ENCODE peak calls at places on chromosomes 2 and 18, in nine cellular contexts. B, C, V, R, Q, J, Y, E and L are unnamed samples.

GRCh38 chr2:48287971-48288370 is 242.0 kb upstream of the STON1 start:
- DNase-seq in B (no peak), C (no peak), V (no peak), R (no peak), Q (no peak), J (no peak), Y (no peak), E (no peak), L (no peak)

GRCh38 chr2:235026137-235026536 is 74.3 kb downstream of the SH3BP4 start:
- DNase-seq in B (no peak), C (no peak), V (no peak), R (peak; percentile 92), Q (no peak), J (no peak), Y (no peak), E (no peak), L (no peak)

GRCh38 chr2:66170681-66171234 is 264.2 kb upstream of the MEIS1 start:
- DNase-seq in B (no peak), C (no peak), V (no peak), R (no peak), Q (no peak), J (no peak), Y (no peak), E (no peak), L (no peak)

GRCh38 chr2:170077830-170078569 is 99.9 kb upstream of the MYO3B start:
- DNase-seq in B (no peak), C (no peak), V (no peak), R (no peak), Q (no peak), J (no peak), Y (no peak), E (no peak), L (no peak)

GRCh38 chr2:180110469-180110868 is 103.4 kb upstream of the CWC22 start:
- DNase-seq in B (no peak), C (no peak), V (no peak), R (no peak), Q (no peak), J (no peak), Y (no peak), E (no peak), L (no peak)

GRCh38 chr2:193584522-193584938 is 1389.8 kb upstream of the TMEFF2 start:
- DNase-seq in B (no peak), C (no peak), V (no peak), R (no peak), Q (no peak), J (no peak), Y (no peak), E (no peak), L (no peak)

GRCh38 chr2:238092486-238093035 is 7.6 kb upstream of the ESPNL start:
- DNase-seq in B (no peak), C (no peak), V (no peak), R (no peak), Q (no peak), J (no peak), Y (no peak), E (no peak), L (no peak)

GRCh38 chr2:14909795-14910194 is 277.3 kb downstream of the LRATD1 start:
- DNase-seq in B (no peak), C (no peak), V (peak; percentile 54), R (no peak), Q (no peak), J (no peak), Y (no peak), E (no peak), L (no peak)

GRCh38 chr2:141348481-141348880 is 782.3 kb downstream of the LRP1B start:
- DNase-seq in B (no peak), C (no peak), V (no peak), R (peak; percentile 5), Q (no peak), J (no peak), Y (no peak), E (no peak), L (no peak)

GRCh38 chr2:173354073-173354600 is 535 bp upstream of the CDCA7 start:
- DNase-seq in B (no peak), C (no peak), V (no peak), R (peak; percentile 11), Q (no peak), J (no peak), Y (no peak), E (no peak), L (no peak)

GRCh38 chr18:10270160-10270571 is 184.3 kb upstream of the APCDD1 start:
- DNase-seq in B (no peak), C (no peak), V (peak; percentile 12), R (no peak), Q (no peak), J (no peak), Y (no peak), E (no peak), L (no peak)

GRCh38 chr2:223954401-223954800 is 2.9 kb upstream of the MRPL44 start:
- DNase-seq in B (no peak), C (no peak), V (no peak), R (peak; percentile 97), Q (no peak), J (no peak), Y (no peak), E (no peak), L (no peak)

GRCh38 chr2:188956290-188956689 is 17.9 kb upstream of the COL3A1 start:
- DNase-seq in B (no peak), C (no peak), V (no peak), R (no peak), Q (no peak), J (no peak), Y (no peak), E (no peak), L (no peak)

GRCh38 chr2:157761520-157761919 is 114.6 kb downstream of the ACVR1 start:
- DNase-seq in B (no peak), C (no peak), V (no peak), R (peak; percentile 20), Q (no peak), J (no peak), Y (no peak), E (no peak), L (no peak)

GRCh38 chr2:223625652-223626051 is 23.5 kb upstream of the SCG2 start:
- DNase-seq in B (no peak), C (no peak), V (no peak), R (no peak), Q (no peak), J (no peak), Y (no peak), E (no peak), L (no peak)

GRCh38 chr2:222424281-222424728 is at the start of gene SGPP2:
- DNase-seq in B (no peak), C (no peak), V (no peak), R (no peak), Q (peak; percentile 83), J (no peak), Y (no peak), E (no peak), L (peak; percentile 74)

GRCh38 chr18:78596794-78597193 is 382.8 kb upstream of the SALL3 start:
- DNase-seq in B (no peak), C (no peak), V (no peak), R (no peak), Q (no peak), J (no peak), Y (no peak), E (no peak), L (no peak)

GRCh38 chr2:239353697-239354096 is 47.1 kb downstream of the HDAC4 start:
- DNase-seq in B (no peak), C (no peak), V (no peak), R (no peak), Q (no peak), J (no peak), Y (no peak), E (no peak), L (no peak)

GRCh38 chr2:11775384-11775783 is 29.0 kb downstream of the LPIN1 start:
- DNase-seq in B (no peak), C (no peak), V (no peak), R (no peak), Q (no peak), J (no peak), Y (no peak), E (no peak), L (no peak)

GRCh38 chr18:75162978-75163377 is 46.0 kb downstream of the PTGR3 start:
- DNase-seq in B (no peak), C (no peak), V (no peak), R (no peak), Q (no peak), J (no peak), Y (no peak), E (no peak), L (no peak)

GRCh38 chr2:196926562-196927317 is at the start of gene PGAP1:
- DNase-seq in B (peak; percentile 73), C (peak; percentile 90), V (peak; percentile 98), R (peak; percentile 81), Q (peak; percentile 92), J (peak; percentile 79), Y (peak; percentile 66), E (peak; percentile 76), L (peak; percentile 91)

GRCh38 chr2:58140508-58141072 is 94.0 kb downstream of the VRK2 start:
- DNase-seq in B (no peak), C (no peak), V (no peak), R (no peak), Q (no peak), J (no peak), Y (no peak), E (no peak), L (no peak)

GRCh38 chr2:161307676-161308075 is 549 bp upstream of the PSMD14 start:
- DNase-seq in B (no peak), C (no peak), V (no peak), R (no peak), Q (no peak), J (no peak), Y (no peak), E (no peak), L (no peak)

GRCh38 chr2:28250006-28250405 is 142.7 kb upstream of the FOSL2 start:
- DNase-seq in B (no peak), C (no peak), V (no peak), R (peak; percentile 72), Q (no peak), J (no peak), Y (no peak), E (no peak), L (no peak)

GRCh38 chr2:235901243-235901642 is 266.9 kb downstream of the GBX2 start:
- DNase-seq in B (no peak), C (no peak), V (no peak), R (no peak), Q (no peak), J (no peak), Y (no peak), E (no peak), L (peak; percentile 25)